ENCODE peak calls at places on chromosomes 11 and 22, in five cellular contexts. One of them, this sample, is unnamed.

GRCh38 chr11:124535552-124536232 is 7.8 kb downstream of the OR8B12 start:
- DNase-seq in osteocyte: no peak
- DNase-seq in CD4-positive, alpha-beta T cell: no peak
- DNase-seq in AG09309: no peak
- DNase-seq in H9: no peak
- DNase-seq in this sample: no peak

GRCh38 chr11:31340903-31341572 is 28.5 kb downstream of the DCDC1 start:
- DNase-seq in osteocyte: no peak
- DNase-seq in CD4-positive, alpha-beta T cell: no peak
- DNase-seq in AG09309: no peak
- DNase-seq in H9: peak
- DNase-seq in this sample: no peak

GRCh38 chr11:19597194-19597593 is 115.4 kb upstream of the NAV2 start:
- DNase-seq in osteocyte: peak
- DNase-seq in CD4-positive, alpha-beta T cell: no peak
- DNase-seq in AG09309: peak
- DNase-seq in H9: no peak
- DNase-seq in this sample: no peak

GRCh38 chr22:37708580-37709444 is 12.0 kb downstream of the TRIOBP start:
- DNase-seq in osteocyte: no peak
- DNase-seq in CD4-positive, alpha-beta T cell: no peak
- DNase-seq in AG09309: no peak
- DNase-seq in H9: no peak
- DNase-seq in this sample: no peak

GRCh38 chr22:46572911-46573780 is 35.7 kb upstream of the CELSR1 start:
- DNase-seq in osteocyte: no peak
- DNase-seq in CD4-positive, alpha-beta T cell: no peak
- DNase-seq in AG09309: no peak
- DNase-seq in H9: no peak
- DNase-seq in this sample: no peak

GRCh38 chr22:47337161-47337621 is 574.7 kb downstream of the TBC1D22A start:
- DNase-seq in osteocyte: no peak
- DNase-seq in CD4-positive, alpha-beta T cell: no peak
- DNase-seq in AG09309: peak
- DNase-seq in H9: no peak
- DNase-seq in this sample: no peak

GRCh38 chr22:37427128-37427710 is at the start of gene ELFN2:
- DNase-seq in osteocyte: no peak
- DNase-seq in CD4-positive, alpha-beta T cell: no peak
- DNase-seq in AG09309: no peak
- DNase-seq in H9: no peak
- DNase-seq in this sample: no peak

GRCh38 chr22:38107692-38108515 is 2.6 kb downstream of the BAIAP2L2 start:
- DNase-seq in osteocyte: no peak
- DNase-seq in CD4-positive, alpha-beta T cell: no peak
- DNase-seq in AG09309: no peak
- DNase-seq in H9: no peak
- DNase-seq in this sample: no peak

DNA sequence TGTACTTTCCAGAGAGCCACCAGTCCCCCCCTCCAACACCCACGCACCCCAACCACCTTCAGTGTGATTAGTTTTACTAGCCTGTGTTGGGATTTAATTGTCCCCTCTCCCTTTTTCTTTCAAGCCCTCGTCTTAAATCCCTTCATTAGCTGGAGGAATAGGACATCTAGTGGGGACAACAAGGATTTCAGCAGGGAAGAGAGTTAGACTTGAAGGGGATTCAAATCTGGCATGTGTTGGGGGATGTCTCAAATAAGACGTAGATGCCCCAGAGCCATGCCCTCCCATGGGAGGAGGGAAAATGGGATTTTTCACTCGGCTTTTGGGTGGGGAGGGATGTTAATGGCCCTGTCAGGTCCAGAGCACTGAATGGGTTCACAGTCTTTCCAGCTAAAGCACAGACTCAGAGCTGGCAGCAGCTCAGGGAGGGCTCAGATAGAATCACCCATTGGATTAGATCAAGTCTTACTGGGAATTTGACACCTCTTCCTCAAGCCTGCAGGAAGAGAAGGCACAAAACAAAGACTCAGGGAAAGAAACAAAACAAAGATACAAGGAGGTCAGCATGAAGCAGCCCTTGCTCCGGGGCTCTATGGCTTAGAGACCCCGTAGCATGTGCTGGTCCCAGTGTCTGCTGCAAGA is 10.7 kb downstream of the INS start:
- DNase-seq in osteocyte: no peak
- DNase-seq in CD4-positive, alpha-beta T cell: no peak
- DNase-seq in AG09309: peak
- DNase-seq in H9: no peak
- DNase-seq in this sample: no peak
- TF ChIP-seq CTCF in osteocyte: peak
- TF ChIP-seq CTCF in CD4-positive, alpha-beta T cell: no peak
- TF ChIP-seq CTCF in AG09309: peak
- TF ChIP-seq CTCF in H9: peak
- TF ChIP-seq CTCF in this sample: no peak

DNA sequence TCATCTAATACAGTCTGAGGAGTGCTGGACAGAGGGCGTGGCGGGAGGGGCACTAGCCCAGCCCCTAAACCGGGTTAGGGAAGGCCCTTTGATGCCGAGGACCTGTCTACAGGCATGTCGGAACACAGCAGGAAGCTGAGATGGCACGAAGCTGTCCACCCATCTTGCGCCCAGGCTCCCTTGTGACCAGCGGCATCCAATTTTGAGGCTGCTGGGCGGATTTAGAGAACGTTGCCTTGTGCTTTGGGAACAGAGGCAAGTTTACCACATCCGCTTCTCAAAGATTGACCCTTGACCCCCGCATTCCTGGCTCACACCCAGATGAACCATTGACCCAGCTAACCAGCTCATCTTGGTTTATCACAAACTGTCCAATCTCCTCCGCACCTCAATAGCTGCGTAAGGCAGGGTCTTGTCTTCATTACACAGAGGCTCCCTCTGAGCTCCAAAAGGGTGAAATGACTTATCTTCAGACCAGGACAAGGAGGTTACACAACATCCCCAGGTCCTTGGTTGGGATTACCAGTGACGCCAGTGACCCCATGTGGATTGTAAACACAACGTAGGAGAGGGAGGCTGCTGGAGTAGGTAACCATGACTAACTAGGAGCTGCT is 4.5 kb downstream of the FAM83F start:
- DNase-seq in osteocyte: no peak
- DNase-seq in CD4-positive, alpha-beta T cell: no peak
- DNase-seq in AG09309: no peak
- DNase-seq in H9: no peak
- DNase-seq in this sample: no peak
- TF ChIP-seq CTCF in osteocyte: no peak
- TF ChIP-seq CTCF in CD4-positive, alpha-beta T cell: no peak
- TF ChIP-seq CTCF in AG09309: no peak
- TF ChIP-seq CTCF in H9: no peak
- TF ChIP-seq CTCF in this sample: no peak

GRCh38 chr11:71223671-71224660 is 28.4 kb downstream of the SHANK2 start:
- DNase-seq in osteocyte: no peak
- DNase-seq in CD4-positive, alpha-beta T cell: no peak
- DNase-seq in AG09309: no peak
- DNase-seq in H9: no peak
- DNase-seq in this sample: no peak
- TF ChIP-seq CTCF in osteocyte: no peak
- TF ChIP-seq CTCF in CD4-positive, alpha-beta T cell: no peak
- TF ChIP-seq CTCF in AG09309: no peak
- TF ChIP-seq CTCF in H9: peak
- TF ChIP-seq CTCF in this sample: no peak

DNA sequence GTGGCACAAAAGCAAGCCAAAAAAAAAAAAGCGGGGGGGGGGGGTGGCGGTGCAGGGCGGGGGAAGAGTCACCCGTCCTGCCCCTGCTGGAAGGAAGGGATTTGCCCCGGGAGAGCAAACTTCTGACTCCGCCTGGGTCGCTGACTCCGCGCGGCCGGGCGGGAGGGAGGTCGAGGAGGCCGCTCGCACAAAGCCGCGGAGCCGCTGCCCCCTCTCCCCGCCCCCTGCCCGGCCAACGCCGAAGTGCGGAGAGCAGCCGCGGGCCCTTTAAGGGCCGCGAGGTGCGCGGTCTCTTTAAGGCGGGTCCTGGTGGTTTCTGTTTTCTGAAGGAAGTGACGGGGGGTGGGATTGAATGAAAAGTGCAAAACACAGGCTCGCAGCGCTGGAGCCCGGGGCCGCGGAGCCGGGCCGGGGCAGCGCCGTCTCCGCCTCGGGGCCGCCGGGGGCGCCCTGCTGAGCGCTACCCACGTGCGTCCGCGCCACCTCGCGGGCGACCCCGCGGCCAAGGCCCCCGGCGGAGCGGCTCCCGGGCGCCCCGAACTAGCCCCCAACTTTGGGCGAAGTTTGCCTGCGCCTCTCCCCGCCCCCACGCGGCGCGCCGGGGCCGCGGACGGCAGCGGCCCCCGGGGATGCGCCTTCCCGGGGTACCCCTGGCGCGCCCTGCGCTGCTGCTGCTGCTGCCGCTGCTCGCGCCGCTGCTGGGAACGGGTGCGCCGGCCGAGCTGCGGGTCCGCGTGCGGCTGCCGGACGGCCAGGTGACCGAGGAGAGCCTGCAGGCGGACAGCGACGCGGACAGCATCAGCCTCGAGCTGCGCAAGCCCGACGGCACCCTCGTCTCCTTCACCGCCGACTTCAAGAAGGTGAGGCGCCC is at the start of gene OAF:
- DNase-seq in osteocyte: no peak
- DNase-seq in CD4-positive, alpha-beta T cell: peak
- DNase-seq in AG09309: no peak
- DNase-seq in H9: peak
- DNase-seq in this sample: no peak
- TF ChIP-seq CTCF in osteocyte: peak
- TF ChIP-seq CTCF in CD4-positive, alpha-beta T cell: no peak
- TF ChIP-seq CTCF in AG09309: peak
- TF ChIP-seq CTCF in H9: no peak
- TF ChIP-seq CTCF in this sample: no peak

GRCh38 chr22:32079110-32080089 is 36.3 kb downstream of the SLC5A1 start:
- DNase-seq in osteocyte: no peak
- DNase-seq in CD4-positive, alpha-beta T cell: no peak
- DNase-seq in AG09309: peak
- DNase-seq in H9: peak
- DNase-seq in this sample: no peak
- TF ChIP-seq CTCF in osteocyte: no peak
- TF ChIP-seq CTCF in CD4-positive, alpha-beta T cell: no peak
- TF ChIP-seq CTCF in AG09309: no peak
- TF ChIP-seq CTCF in H9: no peak
- TF ChIP-seq CTCF in this sample: no peak

GRCh38 chr11:64356498-64357411 is 2.2 kb upstream of the RPS6KA4 start:
- DNase-seq in osteocyte: no peak
- DNase-seq in CD4-positive, alpha-beta T cell: no peak
- DNase-seq in AG09309: no peak
- DNase-seq in H9: peak
- DNase-seq in this sample: no peak
- TF ChIP-seq CTCF in osteocyte: peak
- TF ChIP-seq CTCF in CD4-positive, alpha-beta T cell: no peak
- TF ChIP-seq CTCF in AG09309: peak
- TF ChIP-seq CTCF in H9: peak
- TF ChIP-seq CTCF in this sample: no peak

GRCh38 chr11:22928207-22928917 is 68.1 kb upstream of the CCDC179 start:
- DNase-seq in osteocyte: no peak
- DNase-seq in CD4-positive, alpha-beta T cell: no peak
- DNase-seq in AG09309: no peak
- DNase-seq in H9: no peak
- DNase-seq in this sample: no peak
- TF ChIP-seq CTCF in osteocyte: no peak
- TF ChIP-seq CTCF in CD4-positive, alpha-beta T cell: no peak
- TF ChIP-seq CTCF in AG09309: no peak
- TF ChIP-seq CTCF in H9: peak
- TF ChIP-seq CTCF in this sample: no peak

GRCh38 chr11:128689946-128690745 is 3.7 kb upstream of the FLI1 start:
- DNase-seq in osteocyte: no peak
- DNase-seq in CD4-positive, alpha-beta T cell: no peak
- DNase-seq in AG09309: no peak
- DNase-seq in H9: peak
- DNase-seq in this sample: no peak

GRCh38 chr11:128690746-128691091 is 3.2 kb upstream of the FLI1 start:
- DNase-seq in osteocyte: no peak
- DNase-seq in CD4-positive, alpha-beta T cell: no peak
- DNase-seq in AG09309: no peak
- DNase-seq in H9: peak
- DNase-seq in this sample: no peak

GRCh38 chr11:128689586-128689945 is 4.3 kb upstream of the FLI1 start:
- DNase-seq in osteocyte: no peak
- DNase-seq in CD4-positive, alpha-beta T cell: no peak
- DNase-seq in AG09309: no peak
- DNase-seq in H9: no peak
- DNase-seq in this sample: no peak

GRCh38 chr11:128692750-128693578 is 908 bp upstream of the FLI1 start:
- DNase-seq in osteocyte: no peak
- DNase-seq in CD4-positive, alpha-beta T cell: no peak
- DNase-seq in AG09309: no peak
- DNase-seq in H9: peak
- DNase-seq in this sample: no peak

DNA sequence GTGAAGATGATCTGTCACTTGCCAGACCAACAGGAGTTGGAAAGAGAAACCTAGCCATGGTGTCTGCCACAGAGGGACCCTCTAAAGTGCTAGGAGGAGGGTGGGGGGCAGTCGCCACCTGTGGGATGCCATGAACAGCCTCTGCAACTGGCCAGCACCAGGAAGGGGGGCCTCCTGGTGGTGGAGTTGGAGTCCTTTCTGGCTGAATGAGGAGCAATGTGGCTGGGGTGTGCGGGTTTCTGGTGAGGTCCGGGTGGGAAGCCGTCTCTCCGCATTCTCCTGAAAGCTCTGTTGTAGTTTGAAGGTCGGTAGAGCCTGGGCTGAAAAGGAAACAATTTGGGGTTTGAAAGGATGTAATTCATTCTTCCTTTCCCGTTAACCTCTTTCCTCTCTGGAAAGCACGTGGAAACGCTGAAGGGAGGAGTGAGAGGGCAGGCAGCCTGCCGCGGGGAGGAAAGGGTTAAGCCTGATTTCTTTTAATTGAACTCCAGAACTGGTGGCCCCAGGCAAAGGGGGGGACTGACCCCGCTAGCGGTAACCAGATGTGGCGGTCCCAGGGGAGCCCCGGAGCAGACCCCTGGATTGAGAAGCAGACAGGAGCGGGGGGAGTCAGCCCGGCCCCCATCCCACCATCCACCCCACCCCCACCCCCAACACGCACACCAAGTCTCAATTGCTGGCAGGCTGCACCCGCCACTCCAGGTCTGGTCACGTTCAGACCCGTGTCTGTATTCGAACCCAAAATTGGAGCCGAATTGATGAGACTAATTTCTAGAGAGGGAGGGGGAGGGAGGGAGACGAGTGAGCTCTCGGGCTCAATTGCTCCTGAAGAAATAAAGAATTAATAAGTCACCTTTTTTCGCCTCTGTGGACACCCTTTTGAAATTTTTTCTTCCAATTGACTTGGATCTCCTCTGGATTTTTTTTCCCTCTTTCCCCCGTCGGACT is 1.8 kb upstream of the FLI1 start:
- DNase-seq in osteocyte: no peak
- DNase-seq in CD4-positive, alpha-beta T cell: no peak
- DNase-seq in AG09309: no peak
- DNase-seq in H9: peak
- DNase-seq in this sample: no peak
- TF ChIP-seq CTCF in osteocyte: peak
- TF ChIP-seq CTCF in CD4-positive, alpha-beta T cell: no peak
- TF ChIP-seq CTCF in AG09309: peak
- TF ChIP-seq CTCF in H9: peak
- TF ChIP-seq CTCF in this sample: no peak

GRCh38 chr11:126500981-126501380 is 145.5 kb downstream of the ST3GAL4 start:
- DNase-seq in osteocyte: no peak
- DNase-seq in CD4-positive, alpha-beta T cell: no peak
- DNase-seq in AG09309: no peak
- DNase-seq in H9: no peak
- DNase-seq in this sample: no peak
- TF ChIP-seq CTCF in osteocyte: no peak
- TF ChIP-seq CTCF in CD4-positive, alpha-beta T cell: no peak
- TF ChIP-seq CTCF in AG09309: no peak
- TF ChIP-seq CTCF in H9: no peak
- TF ChIP-seq CTCF in this sample: no peak

This sample was measured in omental fat pad.